ENCODE peak calls at places on chromosomes 5 and 9, in nine cellular contexts. N is erythroblast; B is activated CD8-positive, alpha-beta memory T cell treated with anti-CD3 and anti-CD28 coated beads, Interleukin-2, amount 50 U/mL, for 4 hours; P is T-helper 2 cell; R is AG10803; M is T-helper 17 cell; J is colonic mucosa; A is pancreas; V is NAMALWA. E is an unnamed sample.

GRCh38 chr9:98369066-98369425 is 113.6 kb upstream of the TBC1D2 start:
- DNase-seq in N (no peak), B (no peak), P (no peak), R (no peak), M (no peak), J (no peak), A (no peak), V (no peak), E (peak; percentile 57)

GRCh38 chr5:172782169-172783039 is 11.4 kb upstream of the DUSP1 start:
- DNase-seq in N (peak; percentile 68), B (no peak), P (no peak), R (peak; percentile 47), M (no peak), J (no peak), A (no peak), V (no peak), E (no peak)

GRCh38 chr5:91311697-91312501 is 71.2 kb downstream of the ARRDC3 start:
- DNase-seq in N (peak; percentile 32), B (peak; percentile 62), P (peak; percentile 78), R (peak; percentile 100), M (peak; percentile 48), J (peak; percentile 50), A (peak; percentile 47), V (peak; percentile 62), E (peak; percentile 81)

GRCh38 chr9:137382444-137382727 is 40.6 kb downstream of the EXD3 start:
- DNase-seq in N (no peak), B (no peak), P (no peak), R (no peak), M (no peak), J (no peak), A (no peak), V (no peak), E (peak; percentile 74)

GRCh38 chr5:93349613-93350012 is 231.4 kb downstream of the NR2F1-AS1 start:
- DNase-seq in N (no peak), B (no peak), P (no peak), R (peak; percentile 14), M (no peak), J (no peak), A (no peak), V (no peak), E (no peak)

GRCh38 chr5:13740471-13740870 is 204.0 kb downstream of the DNAH5 start:
- DNase-seq in N (no peak), B (no peak), P (no peak), R (no peak), M (no peak), J (no peak), A (no peak), V (no peak), E (no peak)

GRCh38 chr9:12141422-12141821 is 551.8 kb upstream of the TYRP1 start:
- DNase-seq in N (no peak), B (no peak), P (no peak), R (no peak), M (no peak), J (no peak), A (no peak), V (no peak), E (no peak)

GRCh38 chr5:171336486-171337206 is 27.6 kb downstream of the TLX3 start:
- DNase-seq in N (peak; percentile 77), B (no peak), P (no peak), R (peak; percentile 69), M (no peak), J (no peak), A (peak; percentile 41), V (no peak), E (no peak)

GRCh38 chr5:82011761-82012160 is 39.9 kb downstream of the ATG10 start:
- DNase-seq in N (no peak), B (no peak), P (no peak), R (peak; percentile 68), M (no peak), J (no peak), A (no peak), V (no peak), E (no peak)

GRCh38 chr9:122134822-122135528 is 24.6 kb downstream of the NDUFA8 start:
- DNase-seq in N (no peak), B (no peak), P (no peak), R (peak; percentile 16), M (no peak), J (no peak), A (no peak), V (no peak), E (peak; percentile 61)

GRCh38 chr9:23811633-23812032 is 14.4 kb downstream of the ELAVL2 start:
- DNase-seq in N (no peak), B (no peak), P (no peak), R (no peak), M (no peak), J (no peak), A (no peak), V (no peak), E (no peak)

GRCh38 chr9:20552874-20553624 is 69.2 kb downstream of the MLLT3 start:
- DNase-seq in N (peak; percentile 3), B (no peak), P (no peak), R (peak; percentile 39), M (no peak), J (no peak), A (no peak), V (peak; percentile 27), E (no peak)

GRCh38 chr9:109781541-109782197 is 1.7 kb downstream of the PALM2AKAP2 start:
- DNase-seq in N (no peak), B (no peak), P (no peak), R (peak; percentile 42), M (no peak), J (peak; percentile 19), A (no peak), V (no peak), E (no peak)

GRCh38 chr5:65913519-65913918 is 12.9 kb upstream of the ERBIN start:
- DNase-seq in N (no peak), B (no peak), P (no peak), R (no peak), M (no peak), J (no peak), A (no peak), V (no peak), E (no peak)

GRCh38 chr9:121721770-121722169 is 70.3 kb downstream of the DAB2IP start:
- DNase-seq in N (no peak), B (no peak), P (no peak), R (peak; percentile 59), M (no peak), J (no peak), A (no peak), V (no peak), E (no peak)